ENCODE peak calls at places on chromosome 9, in eight cellular contexts. R, U, O, I, F, D, J and V are unnamed samples.
A peak's percentile ranks its signal among the peaks of the same experiment; 100 is the strongest.

GRCh38 chr9:105890046-105890822 is 195.9 kb downstream of the TMEM38B start:
- DNase-seq in R (no peak), U (no peak), O (no peak), I (no peak), F (no peak), D (no peak), J (no peak), V (peak; percentile 10)

GRCh38 chr9:3464033-3464638 is 61.7 kb downstream of the RFX3 start:
- DNase-seq in R (no peak), U (no peak), O (no peak), I (peak; percentile 55), F (no peak), D (no peak), J (peak; percentile 68), V (no peak)

GRCh38 chr9:127214421-127215265 is 49.9 kb upstream of the GARNL3 start:
- DNase-seq in R (no peak), U (peak; percentile 70), O (peak; percentile 73), I (peak; percentile 58), F (peak; percentile 48), D (peak; percentile 81), J (peak; percentile 62), V (peak; percentile 69)

GRCh38 chr9:93081931-93082330 is 14.1 kb upstream of the CARD19 start:
- DNase-seq in R (peak; percentile 14), U (no peak), O (no peak), I (no peak), F (no peak), D (no peak), J (peak; percentile 72), V (peak; percentile 57)

GRCh38 chr9:137140151-137141012 is 1.4 kb downstream of the GRIN1 start:
- DNase-seq in R (no peak), U (no peak), O (peak; percentile 46), I (no peak), F (no peak), D (peak; percentile 56), J (no peak), V (no peak)

GRCh38 chr9:37036237-37037136 is 2.4 kb upstream of the PAX5 start:
- DNase-seq in R (no peak), U (no peak), O (peak; percentile 72), I (peak; percentile 33), F (no peak), D (peak; percentile 58), J (peak; percentile 33), V (peak; percentile 31)

GRCh38 chr9:86921141-86921868 is 26.0 kb downstream of the GAS1 start:
- DNase-seq in R (no peak), U (no peak), O (no peak), I (peak; percentile 42), F (no peak), D (no peak), J (no peak), V (no peak)

GRCh38 chr9:136154943-136155342 is 36.3 kb upstream of the TMEM250 start:
- DNase-seq in R (no peak), U (no peak), O (no peak), I (no peak), F (no peak), D (no peak), J (no peak), V (no peak)

GRCh38 chr9:134425401-134425800 is 99.1 kb downstream of the RXRA start:
- DNase-seq in R (no peak), U (no peak), O (no peak), I (no peak), F (no peak), D (no peak), J (no peak), V (no peak)

GRCh38 chr9:96609732-96610131 is 9.9 kb downstream of the CDC14B start:
- DNase-seq in R (no peak), U (no peak), O (no peak), I (no peak), F (no peak), D (no peak), J (no peak), V (no peak)

GRCh38 chr9:96611302-96611701 is 8.3 kb downstream of the CDC14B start:
- DNase-seq in R (no peak), U (no peak), O (no peak), I (no peak), F (no peak), D (no peak), J (no peak), V (no peak)

GRCh38 chr9:96615421-96615820 is 4.2 kb downstream of the CDC14B start:
- DNase-seq in R (no peak), U (no peak), O (no peak), I (no peak), F (no peak), D (no peak), J (no peak), V (no peak)

GRCh38 chr9:96612966-96613589 is 6.6 kb downstream of the CDC14B start:
- DNase-seq in R (no peak), U (no peak), O (no peak), I (peak; percentile 43), F (no peak), D (no peak), J (no peak), V (no peak)

GRCh38 chr9:96612105-96612965 is 7.3 kb downstream of the CDC14B start:
- DNase-seq in R (peak; percentile 18), U (peak; percentile 77), O (peak; percentile 75), I (peak; percentile 80), F (no peak), D (peak; percentile 28), J (peak; percentile 86), V (peak; percentile 89)
- H3K4me3 ChIP-seq in R (no peak overlapping the region), U (no peak overlapping the region), O (no peak overlapping the region), I (peak overlapping the region; percentile 26), F (no peak overlapping the region), D (no peak overlapping the region), J (peak overlapping the region; percentile 6), V (peak overlapping the region; percentile 4)

GRCh38 chr9:132164604-132165362 is 2.9 kb downstream of the NTNG2 start:
- DNase-seq in R (peak; percentile 36), U (peak; percentile 14), O (peak; percentile 43), I (peak; percentile 78), F (no peak), D (no peak), J (peak; percentile 87), V (peak; percentile 83)

GRCh38 chr9:132168851-132169250 is 7.0 kb downstream of the NTNG2 start:
- DNase-seq in R (no peak), U (no peak), O (no peak), I (no peak), F (no peak), D (no peak), J (no peak), V (no peak)

GRCh38 chr9:132167192-132167591 is 5.3 kb downstream of the NTNG2 start:
- DNase-seq in R (no peak), U (no peak), O (no peak), I (no peak), F (no peak), D (no peak), J (no peak), V (peak; percentile 23)

GRCh38 chr9:132168347-132168746 is 6.5 kb downstream of the NTNG2 start:
- DNase-seq in R (no peak), U (no peak), O (no peak), I (no peak), F (no peak), D (no peak), J (peak; percentile 33), V (peak; percentile 15)

DNA sequence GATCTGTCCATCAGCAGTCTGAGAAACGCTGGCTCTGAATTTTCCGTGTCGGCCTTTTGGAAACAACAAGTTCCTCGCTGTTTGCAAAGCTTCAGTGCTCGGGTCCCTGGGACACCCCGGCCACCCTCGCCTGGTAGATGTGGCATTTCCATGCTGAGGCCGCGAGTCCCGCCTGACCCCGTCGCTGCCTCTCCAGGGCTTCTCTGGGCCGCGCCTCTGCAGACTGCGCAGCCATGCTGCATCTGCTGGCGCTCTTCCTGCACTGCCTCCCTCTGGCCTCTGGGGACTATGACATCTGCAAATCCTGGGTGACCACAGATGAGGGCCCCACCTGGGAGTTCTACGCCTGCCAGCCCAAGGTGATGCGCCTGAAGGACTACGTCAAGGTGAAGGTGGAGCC is 4.7 kb downstream of the NTNG2 start:
- DNase-seq in R (no peak), U (no peak), O (peak; percentile 74), I (no peak), F (no peak), D (no peak), J (no peak), V (peak; percentile 31)
- TF ChIP-seq CTCF in R (no peak), U (peak; percentile 58), O (peak; percentile 65), I (no peak), F (peak; percentile 73), D (peak; percentile 32), J (peak; percentile 32), V (peak; percentile 55)

GRCh38 chr9:20286969-20287368 is 335.3 kb downstream of the MLLT3 start:
- DNase-seq in R (no peak), U (no peak), O (no peak), I (no peak), F (no peak), D (no peak), J (no peak), V (no peak)

GRCh38 chr9:20280330-20280729 is 342.0 kb downstream of the MLLT3 start:
- DNase-seq in R (no peak), U (no peak), O (no peak), I (no peak), F (no peak), D (no peak), J (no peak), V (no peak)

GRCh38 chr9:20286154-20286553 is 336.1 kb downstream of the MLLT3 start:
- DNase-seq in R (no peak), U (no peak), O (no peak), I (no peak), F (no peak), D (no peak), J (no peak), V (no peak)

GRCh38 chr9:20289416-20289815 is 332.9 kb downstream of the MLLT3 start:
- DNase-seq in R (no peak), U (no peak), O (peak; percentile 27), I (no peak), F (no peak), D (no peak), J (no peak), V (no peak)

GRCh38 chr9:20284601-20285289 is 337.6 kb downstream of the MLLT3 start:
- DNase-seq in R (no peak), U (peak; percentile 15), O (no peak), I (no peak), F (no peak), D (no peak), J (no peak), V (no peak)
- H3K4me3 ChIP-seq in R (no peak overlapping the region), U (no peak overlapping the region), O (no peak overlapping the region), I (no peak overlapping the region), F (no peak overlapping the region), D (no peak overlapping the region), J (no peak overlapping the region), V (no peak overlapping the region)

GRCh38 chr9:91891915-91892314 is 58.1 kb downstream of the ROR2 start:
- DNase-seq in R (no peak), U (no peak), O (no peak), I (no peak), F (no peak), D (no peak), J (no peak), V (no peak)

GRCh38 chr9:91886433-91887031 is 63.5 kb downstream of the ROR2 start:
- DNase-seq in R (no peak), U (no peak), O (peak; percentile 71), I (no peak), F (no peak), D (no peak), J (no peak), V (peak; percentile 60)

GRCh38 chr9:91890662-91891061 is 59.4 kb downstream of the ROR2 start:
- DNase-seq in R (no peak), U (no peak), O (no peak), I (no peak), F (no peak), D (no peak), J (no peak), V (no peak)

GRCh38 chr9:91885746-91886432 is 64.1 kb downstream of the ROR2 start:
- DNase-seq in R (no peak), U (no peak), O (no peak), I (no peak), F (no peak), D (no peak), J (no peak), V (no peak)

GRCh38 chr9:91889161-91889560 is 60.9 kb downstream of the ROR2 start:
- DNase-seq in R (no peak), U (no peak), O (no peak), I (no peak), F (no peak), D (no peak), J (no peak), V (no peak)
- TF ChIP-seq CTCF in R (no peak), U (no peak), O (no peak), I (no peak), F (no peak), D (no peak), J (no peak), V (no peak)